ENCODE peak calls at places on chromosomes 16 and 17, in four cellular contexts. Y, C, S and M are unnamed samples.

GRCh38 chr16:48318630-48319029 is 66.6 kb downstream of the SIAH1 start:
- DNase-seq in Y (no peak), C (peak; percentile 23), S (no peak), M (no peak)

GRCh38 chr17:55266051-55266957 is 1.5 kb downstream of the HLF start:
- DNase-seq in Y (peak; percentile 64), C (no peak), S (no peak), M (no peak)

GRCh38 chr17:40340880-40341807 is 23.4 kb downstream of the GJD3 start:
- DNase-seq in Y (peak; percentile 83), C (no peak), S (peak; percentile 85), M (peak; percentile 61)

GRCh38 chr17:40648326-40648968 is 829 bp upstream of the SMARCE1 start:
- DNase-seq in Y (peak; percentile 56), C (no peak), S (no peak), M (peak; percentile 25)

GRCh38 chr17:30824002-30824355 is 513 bp downstream of the CRLF3 start:
- DNase-seq in Y (no peak), C (no peak), S (peak; percentile 52), M (peak; percentile 12)

GRCh38 chr17:41972571-41973411 is 6.2 kb downstream of the CNP start:
- DNase-seq in Y (no peak), C (no peak), S (no peak), M (no peak)

GRCh38 chr16:85306071-85306792 is 194.0 kb upstream of the CIBAR2 start:
- DNase-seq in Y (peak; percentile 84), C (peak; percentile 30), S (peak; percentile 85), M (no peak)

GRCh38 chr16:4263504-4264436 is 9.1 kb downstream of the TFAP4 start:
- DNase-seq in Y (peak; percentile 47), C (no peak), S (peak; percentile 95), M (peak; percentile 86)

GRCh38 chr16:50351116-50351515 is 17.7 kb downstream of the BRD7 start:
- DNase-seq in Y (no peak), C (no peak), S (no peak), M (no peak)

GRCh38 chr17:22506861-22507260 is 814.5 kb downstream of the KCNJ18 start:
- DNase-seq in Y (no peak), C (no peak), S (no peak), M (no peak)

GRCh38 chr17:80361495-80362220 is 53.3 kb upstream of the ENDOV start:
- DNase-seq in Y (no peak), C (no peak), S (peak; percentile 40), M (peak; percentile 48)

GRCh38 chr16:71966932-71967331 is 33.3 kb downstream of the PKD1L3 start:
- DNase-seq in Y (no peak), C (no peak), S (no peak), M (no peak)

GRCh38 chr17:71922439-71922838 is 198.4 kb upstream of the SOX9 start:
- DNase-seq in Y (no peak), C (peak; percentile 20), S (no peak), M (no peak)

GRCh38 chr16:77223184-77223583 is 24.0 kb downstream of the SYCE1L start:
- DNase-seq in Y (no peak), C (no peak), S (peak; percentile 48), M (peak; percentile 58)

GRCh38 chr17:46974086-46974485 is 5.0 kb downstream of the RPRML start:
- DNase-seq in Y (no peak), C (no peak), S (no peak), M (no peak)

GRCh38 chr17:40319651-40320550 is 10.9 kb downstream of the RARA start:
- DNase-seq in Y (no peak), C (no peak), S (no peak), M (no peak)

GRCh38 chr16:56667581-56668571 is at the start of gene MT1G:
- DNase-seq in Y (peak; percentile 57), C (no peak), S (no peak), M (no peak)

GRCh38 chr17:48647103-48647963 is 21.2 kb upstream of the HOXB9 start:
- DNase-seq in Y (no peak), C (no peak), S (no peak), M (peak; percentile 64)

GRCh38 chr17:39235555-39236221 is 9.9 kb upstream of the STAC2 start:
- DNase-seq in Y (peak; percentile 60), C (peak; percentile 24), S (peak; percentile 87), M (peak; percentile 80)

GRCh38 chr16:86142801-86143236 is 243.9 kb downstream of the IRF8 start:
- DNase-seq in Y (no peak), C (peak; percentile 38), S (no peak), M (no peak)

GRCh38 chr16:66502020-66502913 is 47.7 kb downstream of the TK2 start:
- DNase-seq in Y (peak; percentile 47), C (no peak), S (no peak), M (no peak)

GRCh38 chr17:43021739-43022512 is at the start of gene VAT1:
- DNase-seq in Y (peak; percentile 72), C (no peak), S (peak; percentile 79), M (peak; percentile 84)

GRCh38 chr17:43020030-43020621 is 2.1 kb downstream of the VAT1 start:
- DNase-seq in Y (no peak), C (no peak), S (no peak), M (no peak)

GRCh38 chr17:43018932-43019331 is 3.3 kb downstream of the VAT1 start:
- DNase-seq in Y (no peak), C (no peak), S (no peak), M (no peak)

GRCh38 chr17:43019418-43019817 is 2.8 kb downstream of the VAT1 start:
- DNase-seq in Y (no peak), C (no peak), S (peak; percentile 58), M (no peak)

DNA sequence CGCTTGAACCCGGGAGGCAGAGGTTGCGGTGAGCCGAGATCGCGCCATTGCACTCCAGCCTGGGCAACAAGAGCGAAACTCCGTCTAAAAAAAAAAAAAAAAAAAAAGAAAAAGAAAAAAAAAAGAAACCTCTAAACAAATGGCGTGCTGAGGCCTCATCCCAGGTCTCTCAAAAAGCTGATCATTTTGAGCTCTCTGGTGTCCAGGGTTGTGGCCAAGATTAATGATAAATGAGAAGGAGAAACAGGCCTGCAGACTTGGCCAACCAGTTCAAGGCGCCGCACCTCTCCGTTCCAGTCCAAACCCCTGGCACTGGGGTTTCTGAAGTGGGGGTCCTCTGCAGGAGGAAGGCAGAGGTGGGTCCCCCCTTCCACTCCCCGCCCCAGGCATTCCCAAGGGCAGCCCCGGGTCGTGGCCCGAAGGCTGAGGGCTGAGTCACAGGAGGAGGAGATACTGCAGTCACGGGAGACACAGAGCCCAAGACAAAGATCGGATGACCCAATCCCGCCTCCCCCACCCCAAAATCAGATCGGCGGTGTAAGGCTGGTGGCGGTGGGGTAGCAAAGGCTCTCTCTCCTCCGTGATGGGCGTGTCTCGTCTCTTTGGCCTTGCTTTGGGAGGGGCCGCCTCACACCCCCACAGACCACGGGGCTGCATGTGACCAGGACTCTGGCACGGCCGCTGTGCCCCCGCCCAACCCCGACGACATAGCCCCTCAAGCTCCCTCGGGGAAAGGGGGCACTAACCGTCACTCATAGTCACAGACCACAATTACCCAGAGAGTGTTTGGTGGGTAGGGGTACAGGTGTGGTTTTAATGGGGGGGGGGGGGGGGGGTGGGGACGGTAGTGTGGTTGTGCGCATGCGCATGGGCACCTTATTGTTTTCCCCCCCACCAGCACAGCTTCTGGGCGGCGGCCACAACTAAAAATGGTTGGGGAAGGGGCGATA is 1.1 kb downstream of the VAT1 start:
- DNase-seq in Y (peak; percentile 63), C (no peak), S (peak; percentile 89), M (peak; percentile 62)
- TF ChIP-seq BHLHE40 in Y (peak; percentile 70), C (no peak), S (peak; percentile 98), M (no peak)

DNA sequence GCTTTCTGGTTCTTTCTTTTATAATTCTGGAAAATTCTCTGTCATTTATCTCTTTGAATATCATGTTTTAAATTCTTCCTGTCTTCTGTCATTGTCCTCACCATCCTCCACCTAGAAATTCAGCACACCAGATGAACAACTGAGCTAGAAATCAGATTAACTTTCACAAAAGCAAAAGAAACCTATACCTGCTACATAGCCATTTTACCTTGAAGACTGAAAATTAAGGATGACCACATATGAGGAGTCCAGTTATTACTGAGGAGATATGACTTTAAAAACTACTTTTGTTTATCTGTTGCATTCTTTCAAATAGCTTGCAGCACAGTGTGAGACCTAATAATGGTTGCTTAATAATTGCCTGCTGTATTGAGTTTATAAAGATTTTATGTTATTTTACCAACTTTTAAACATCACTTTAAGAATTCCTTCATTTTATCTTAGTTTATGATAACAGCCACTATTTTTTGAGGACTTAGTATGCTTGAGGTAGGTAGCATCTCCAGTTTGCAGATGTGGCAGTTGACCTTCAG is 104.3 kb downstream of the BCAS3 start:
- DNase-seq in Y (no peak), C (no peak), S (no peak), M (no peak)
- TF ChIP-seq TARDBP in Y (no peak), C (no peak), S (no peak), M (no peak)

GRCh38 chr17:1104222-1104621 is 75.6 kb downstream of the ABR start:
- DNase-seq in Y (no peak), C (no peak), S (no peak), M (no peak)
- TF ChIP-seq BHLHE40 in Y (no peak), C (no peak), S (no peak), M (no peak)

GRCh38 chr16:2675714-2676113 is 6.6 kb upstream of the KCTD5 start:
- DNase-seq in Y (no peak), C (no peak), S (no peak), M (no peak)
- TF ChIP-seq TARDBP in Y (no peak), C (no peak), S (no peak), M (no peak)

DNA sequence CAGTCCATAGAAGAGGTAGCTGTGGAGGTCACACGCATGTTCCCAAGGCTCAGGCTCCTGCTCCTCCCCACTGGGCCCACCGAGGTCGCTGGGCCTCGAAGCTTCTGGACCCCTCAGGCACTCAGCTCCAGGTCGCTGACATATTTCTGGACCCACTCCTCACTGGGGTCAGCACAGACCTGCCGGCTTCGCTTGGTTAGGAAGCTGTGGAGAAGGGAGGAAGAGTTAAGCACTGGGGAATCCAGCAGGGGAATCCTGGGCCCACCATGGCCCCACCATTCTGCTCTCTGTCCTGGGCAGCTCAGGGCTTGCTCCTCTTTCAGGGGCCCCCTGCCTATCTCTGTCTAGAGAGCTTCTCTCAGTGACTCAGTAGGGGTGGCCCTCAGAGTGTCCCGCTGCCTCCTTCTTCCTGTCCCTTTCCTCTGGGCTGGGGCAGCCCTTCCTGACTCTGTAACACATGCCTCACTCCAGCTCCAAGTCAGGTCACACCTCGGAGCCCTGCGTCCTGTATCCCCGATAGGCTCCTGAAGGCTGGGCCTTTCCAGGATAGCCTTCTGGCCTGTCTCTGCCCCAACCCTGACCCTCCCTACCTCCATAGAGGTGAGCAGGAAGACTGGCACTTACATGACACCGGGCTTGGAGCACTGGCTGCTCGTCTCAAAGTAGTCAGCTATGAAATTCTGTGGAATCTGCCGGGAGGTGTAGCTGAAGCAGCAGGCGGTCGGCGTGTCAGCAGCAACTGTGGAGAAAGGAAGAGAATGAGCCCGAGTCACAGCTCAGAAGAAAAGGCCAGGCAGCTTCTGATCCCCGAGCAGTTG is 1.2 kb downstream of the CCL3 start:
- DNase-seq in Y (no peak), C (no peak), S (no peak), M (no peak)
- TF ChIP-seq BHLHE40 in Y (no peak), C (no peak), S (no peak), M (no peak)

GRCh38 chr17:28467456-28468025 is 5.9 kb upstream of the SLC13A2 start:
- DNase-seq in Y (no peak), C (no peak), S (no peak), M (no peak)
- TF ChIP-seq TARDBP in Y (no peak), C (no peak), S (no peak), M (no peak)